ENCODE peak calls at places on chromosome 21, in seven cellular contexts. One of them, this sample, is unnamed.

GRCh38 chr21:39525601-39526000 is 73.8 kb downstream of the SH3BGR start:
- DNase-seq in mesothelial cell of epicardium: no peak
- DNase-seq in heart right ventricle: no peak
- DNase-seq in cardiac fibroblast: no peak
- DNase-seq in neural progenitor cell: no peak
- DNase-seq in glutamatergic neuron: no peak
- DNase-seq in lower leg skin: no peak
- DNase-seq in this sample: no peak

GRCh38 chr21:33286600-33287456 is 20.7 kb downstream of the IL10RB start:
- DNase-seq in cardiac fibroblast: peak
- DNase-seq in glutamatergic neuron: no peak
- DNase-seq in neural progenitor cell: no peak
- DNase-seq in lower leg skin: peak
- DNase-seq in heart right ventricle: no peak
- DNase-seq in mesothelial cell of epicardium: no peak
- DNase-seq in this sample: no peak

GRCh38 chr21:42527489-42528158 is 14.0 kb downstream of the SLC37A1 start:
- DNase-seq in glutamatergic neuron: no peak
- DNase-seq in lower leg skin: peak
- DNase-seq in cardiac fibroblast: no peak
- DNase-seq in neural progenitor cell: no peak
- DNase-seq in mesothelial cell of epicardium: no peak
- DNase-seq in heart right ventricle: no peak
- DNase-seq in this sample: no peak

GRCh38 chr21:41112740-41113692 is 54.9 kb upstream of the BACE2 start:
- DNase-seq in mesothelial cell of epicardium: no peak
- DNase-seq in neural progenitor cell: peak
- DNase-seq in lower leg skin: peak
- DNase-seq in cardiac fibroblast: peak
- DNase-seq in glutamatergic neuron: no peak
- DNase-seq in heart right ventricle: no peak
- DNase-seq in this sample: no peak

GRCh38 chr21:41422546-41423372 is 3.3 kb upstream of the MX1 start:
- DNase-seq in glutamatergic neuron: no peak
- DNase-seq in neural progenitor cell: no peak
- DNase-seq in mesothelial cell of epicardium: no peak
- DNase-seq in lower leg skin: peak
- DNase-seq in heart right ventricle: no peak
- DNase-seq in cardiac fibroblast: no peak
- DNase-seq in this sample: no peak

GRCh38 chr21:44375281-44375651 is 21.8 kb downstream of the TRPM2 start:
- DNase-seq in glutamatergic neuron: no peak
- DNase-seq in heart right ventricle: no peak
- DNase-seq in cardiac fibroblast: no peak
- DNase-seq in mesothelial cell of epicardium: peak
- DNase-seq in neural progenitor cell: no peak
- DNase-seq in lower leg skin: peak
- DNase-seq in this sample: no peak

GRCh38 chr21:44426663-44427191 is 28.6 kb upstream of the LRRC3 start:
- DNase-seq in heart right ventricle: no peak
- DNase-seq in lower leg skin: peak
- DNase-seq in neural progenitor cell: no peak
- DNase-seq in cardiac fibroblast: no peak
- DNase-seq in mesothelial cell of epicardium: peak
- DNase-seq in glutamatergic neuron: no peak
- DNase-seq in this sample: peak

GRCh38 chr21:17658931-17659330 is 46.2 kb upstream of the BTG3 start:
- DNase-seq in glutamatergic neuron: no peak
- DNase-seq in lower leg skin: no peak
- DNase-seq in mesothelial cell of epicardium: no peak
- DNase-seq in heart right ventricle: no peak
- DNase-seq in cardiac fibroblast: no peak
- DNase-seq in neural progenitor cell: no peak
- DNase-seq in this sample: no peak

GRCh38 chr21:35924714-35925301 is 135.5 kb downstream of the SETD4 start:
- DNase-seq in neural progenitor cell: no peak
- DNase-seq in glutamatergic neuron: no peak
- DNase-seq in heart right ventricle: no peak
- DNase-seq in mesothelial cell of epicardium: no peak
- DNase-seq in cardiac fibroblast: peak
- DNase-seq in lower leg skin: no peak
- DNase-seq in this sample: no peak

GRCh38 chr21:16983425-16983824 is 529.4 kb upstream of the CXADR start:
- DNase-seq in mesothelial cell of epicardium: no peak
- DNase-seq in glutamatergic neuron: no peak
- DNase-seq in heart right ventricle: no peak
- DNase-seq in cardiac fibroblast: no peak
- DNase-seq in lower leg skin: no peak
- DNase-seq in neural progenitor cell: no peak
- DNase-seq in this sample: no peak

GRCh38 chr21:29893687-29894086 is 46.1 kb downstream of the GRIK1 start:
- DNase-seq in cardiac fibroblast: peak
- DNase-seq in mesothelial cell of epicardium: no peak
- DNase-seq in lower leg skin: no peak
- DNase-seq in heart right ventricle: no peak
- DNase-seq in glutamatergic neuron: no peak
- DNase-seq in neural progenitor cell: no peak
- DNase-seq in this sample: no peak

GRCh38 chr21:43355196-43355924 is 71.6 kb downstream of the SIK1 start:
- DNase-seq in lower leg skin: no peak
- DNase-seq in neural progenitor cell: no peak
- DNase-seq in mesothelial cell of epicardium: no peak
- DNase-seq in glutamatergic neuron: no peak
- DNase-seq in heart right ventricle: peak
- DNase-seq in cardiac fibroblast: no peak
- DNase-seq in this sample: no peak

GRCh38 chr21:17461582-17461981 is 51.3 kb upstream of the CXADR start:
- DNase-seq in neural progenitor cell: no peak
- DNase-seq in lower leg skin: no peak
- DNase-seq in glutamatergic neuron: no peak
- DNase-seq in mesothelial cell of epicardium: no peak
- DNase-seq in cardiac fibroblast: peak
- DNase-seq in heart right ventricle: no peak
- DNase-seq in this sample: no peak

GRCh38 chr21:42107881-42108553 is 36.9 kb downstream of the UMODL1 start:
- DNase-seq in mesothelial cell of epicardium: peak
- DNase-seq in neural progenitor cell: peak
- DNase-seq in cardiac fibroblast: peak
- DNase-seq in glutamatergic neuron: peak
- DNase-seq in lower leg skin: no peak
- DNase-seq in heart right ventricle: peak
- DNase-seq in this sample: peak

GRCh38 chr21:44261191-44261631 is 486 bp downstream of the DNMT3L start:
- DNase-seq in neural progenitor cell: no peak
- DNase-seq in glutamatergic neuron: peak
- DNase-seq in cardiac fibroblast: no peak
- DNase-seq in mesothelial cell of epicardium: no peak
- DNase-seq in lower leg skin: no peak
- DNase-seq in heart right ventricle: no peak
- DNase-seq in this sample: no peak

GRCh38 chr21:39384674-39385298 is 35.9 kb upstream of the HMGN1 start:
- DNase-seq in glutamatergic neuron: no peak
- DNase-seq in cardiac fibroblast: no peak
- DNase-seq in mesothelial cell of epicardium: no peak
- DNase-seq in heart right ventricle: no peak
- DNase-seq in lower leg skin: no peak
- DNase-seq in neural progenitor cell: no peak
- DNase-seq in this sample: no peak

GRCh38 chr21:43210454-43211084 is 41.8 kb downstream of the CRYAA start:
- DNase-seq in glutamatergic neuron: no peak
- DNase-seq in neural progenitor cell: no peak
- DNase-seq in lower leg skin: no peak
- DNase-seq in cardiac fibroblast: no peak
- DNase-seq in mesothelial cell of epicardium: peak
- DNase-seq in heart right ventricle: no peak
- DNase-seq in this sample: peak

GRCh38 chr21:27423906-27424595 is 457.2 kb upstream of the ADAMTS5 start:
- DNase-seq in cardiac fibroblast: peak
- DNase-seq in mesothelial cell of epicardium: no peak
- DNase-seq in lower leg skin: no peak
- DNase-seq in glutamatergic neuron: no peak
- DNase-seq in neural progenitor cell: no peak
- DNase-seq in heart right ventricle: no peak
- DNase-seq in this sample: no peak

GRCh38 chr21:39033878-39034589 is 149.2 kb downstream of the PSMG1 start:
- DNase-seq in mesothelial cell of epicardium: no peak
- DNase-seq in glutamatergic neuron: no peak
- DNase-seq in cardiac fibroblast: peak
- DNase-seq in neural progenitor cell: no peak
- DNase-seq in heart right ventricle: no peak
- DNase-seq in lower leg skin: peak
- DNase-seq in this sample: no peak

GRCh38 chr21:29091032-29091431 is 17.6 kb upstream of the CCT8 start:
- DNase-seq in neural progenitor cell: no peak
- DNase-seq in heart right ventricle: no peak
- DNase-seq in glutamatergic neuron: no peak
- DNase-seq in mesothelial cell of epicardium: no peak
- DNase-seq in cardiac fibroblast: peak
- DNase-seq in lower leg skin: no peak
- DNase-seq in this sample: no peak

GRCh38 chr21:26001356-26001755 is 169.2 kb downstream of the APP start:
- DNase-seq in neural progenitor cell: no peak
- DNase-seq in glutamatergic neuron: no peak
- DNase-seq in cardiac fibroblast: no peak
- DNase-seq in lower leg skin: no peak
- DNase-seq in mesothelial cell of epicardium: no peak
- DNase-seq in heart right ventricle: no peak
- DNase-seq in this sample: no peak
- TF ChIP-seq CTCF in neural progenitor cell: no peak
- TF ChIP-seq CTCF in glutamatergic neuron: no peak
- TF ChIP-seq CTCF in cardiac fibroblast: no peak
- TF ChIP-seq CTCF in lower leg skin: no peak
- TF ChIP-seq CTCF in mesothelial cell of epicardium: no peak
- TF ChIP-seq CTCF in heart right ventricle: no peak
- TF ChIP-seq CTCF in this sample: no peak

GRCh38 chr21:37498664-37499063 is 132.1 kb downstream of the DYRK1A start:
- DNase-seq in lower leg skin: no peak
- DNase-seq in cardiac fibroblast: no peak
- DNase-seq in glutamatergic neuron: no peak
- DNase-seq in neural progenitor cell: no peak
- DNase-seq in mesothelial cell of epicardium: no peak
- DNase-seq in heart right ventricle: no peak
- DNase-seq in this sample: no peak

GRCh38 chr21:37502947-37503346 is 136.4 kb downstream of the DYRK1A start:
- DNase-seq in glutamatergic neuron: no peak
- DNase-seq in mesothelial cell of epicardium: no peak
- DNase-seq in neural progenitor cell: no peak
- DNase-seq in cardiac fibroblast: no peak
- DNase-seq in lower leg skin: no peak
- DNase-seq in heart right ventricle: no peak
- DNase-seq in this sample: no peak

GRCh38 chr21:37496972-37497371 is 130.4 kb downstream of the DYRK1A start:
- DNase-seq in glutamatergic neuron: no peak
- DNase-seq in mesothelial cell of epicardium: no peak
- DNase-seq in heart right ventricle: no peak
- DNase-seq in neural progenitor cell: no peak
- DNase-seq in cardiac fibroblast: peak
- DNase-seq in lower leg skin: no peak
- DNase-seq in this sample: no peak
- TF ChIP-seq CTCF in glutamatergic neuron: no peak
- TF ChIP-seq CTCF in mesothelial cell of epicardium: no peak
- TF ChIP-seq CTCF in heart right ventricle: peak
- TF ChIP-seq CTCF in neural progenitor cell: peak
- TF ChIP-seq CTCF in cardiac fibroblast: peak
- TF ChIP-seq CTCF in lower leg skin: no peak
- TF ChIP-seq CTCF in this sample: peak

GRCh38 chr21:32278518-32279376 is at the start of gene MIS18A:
- DNase-seq in heart right ventricle: peak
- DNase-seq in neural progenitor cell: peak
- DNase-seq in glutamatergic neuron: peak
- DNase-seq in lower leg skin: peak
- DNase-seq in cardiac fibroblast: peak
- DNase-seq in mesothelial cell of epicardium: peak
- DNase-seq in this sample: peak
- TF ChIP-seq CTCF in heart right ventricle: peak
- TF ChIP-seq CTCF in neural progenitor cell: peak
- TF ChIP-seq CTCF in glutamatergic neuron: no peak
- TF ChIP-seq CTCF in lower leg skin: no peak
- TF ChIP-seq CTCF in cardiac fibroblast: no peak
- TF ChIP-seq CTCF in mesothelial cell of epicardium: no peak
- TF ChIP-seq CTCF in this sample: peak

GRCh38 chr21:45741691-45742090 is 98.2 kb downstream of the PCBP3 start:
- DNase-seq in lower leg skin: no peak
- DNase-seq in cardiac fibroblast: no peak
- DNase-seq in heart right ventricle: no peak
- DNase-seq in glutamatergic neuron: peak
- DNase-seq in neural progenitor cell: no peak
- DNase-seq in mesothelial cell of epicardium: no peak
- DNase-seq in this sample: no peak

GRCh38 chr21:45739218-45740087 is 95.9 kb downstream of the PCBP3 start:
- DNase-seq in heart right ventricle: no peak
- DNase-seq in neural progenitor cell: no peak
- DNase-seq in mesothelial cell of epicardium: no peak
- DNase-seq in cardiac fibroblast: no peak
- DNase-seq in lower leg skin: no peak
- DNase-seq in glutamatergic neuron: no peak
- DNase-seq in this sample: no peak

GRCh38 chr21:45737485-45738166 is 94.1 kb downstream of the PCBP3 start:
- DNase-seq in heart right ventricle: no peak
- DNase-seq in cardiac fibroblast: no peak
- DNase-seq in neural progenitor cell: no peak
- DNase-seq in glutamatergic neuron: no peak
- DNase-seq in mesothelial cell of epicardium: no peak
- DNase-seq in lower leg skin: no peak
- DNase-seq in this sample: no peak

GRCh38 chr21:45740088-45740440 is 96.5 kb downstream of the PCBP3 start:
- DNase-seq in heart right ventricle: no peak
- DNase-seq in glutamatergic neuron: no peak
- DNase-seq in lower leg skin: no peak
- DNase-seq in cardiac fibroblast: no peak
- DNase-seq in mesothelial cell of epicardium: no peak
- DNase-seq in neural progenitor cell: no peak
- DNase-seq in this sample: no peak

GRCh38 chr21:45740491-45741357 is 97.2 kb downstream of the PCBP3 start:
- DNase-seq in mesothelial cell of epicardium: no peak
- DNase-seq in glutamatergic neuron: no peak
- DNase-seq in neural progenitor cell: no peak
- DNase-seq in heart right ventricle: no peak
- DNase-seq in cardiac fibroblast: no peak
- DNase-seq in lower leg skin: no peak
- DNase-seq in this sample: no peak
- TF ChIP-seq CTCF in mesothelial cell of epicardium: no peak
- TF ChIP-seq CTCF in glutamatergic neuron: no peak
- TF ChIP-seq CTCF in neural progenitor cell: no peak
- TF ChIP-seq CTCF in heart right ventricle: no peak
- TF ChIP-seq CTCF in cardiac fibroblast: no peak
- TF ChIP-seq CTCF in lower leg skin: no peak
- TF ChIP-seq CTCF in this sample: no peak

This sample was measured in progenitor cell of endocrine pancreas.